ENCODE peak calls at places on chromosomes 6 and 20, in four cellular contexts. Y is HT1080, U is fibroblast of lung, S is ELF-1. F is an unnamed sample.

GRCh38 chr20:35579196-35579595 is 36.4 kb upstream of the SPAG4 start:
- DNase-seq in Y (no peak), U (no peak), S (no peak), F (no peak)

GRCh38 chr20:12414446-12415274 is 497.0 kb downstream of the BTBD3 start:
- DNase-seq in U (no peak), S (peak), Y (peak), F (no peak)

GRCh38 chr6:50925981-50926380 is 107.3 kb downstream of the TFAP2B start:
- DNase-seq in U (no peak), S (no peak), Y (no peak), F (no peak)

GRCh38 chr6:83199865-83200230 is 6.7 kb downstream of the RWDD2A start:
- DNase-seq in U (no peak), Y (peak), S (no peak), F (peak)

GRCh38 chr20:43686820-43687219 is 19.9 kb downstream of the MYBL2 start:
- DNase-seq in U (no peak), Y (no peak), S (no peak), F (no peak)

GRCh38 chr20:59078231-59078630 is 35.6 kb upstream of the PRELID3B start:
- DNase-seq in U (no peak), S (no peak), Y (no peak), F (no peak)

GRCh38 chr6:159212881-159213280 is 43.7 kb downstream of the FNDC1 start:
- DNase-seq in U (no peak), Y (no peak), S (no peak), F (no peak)

GRCh38 chr6:22025468-22026159 is 271.2 kb downstream of the PRL start:
- DNase-seq in Y (peak), U (peak), S (peak), F (peak)

GRCh38 chr6:7730852-7731251 is 5.0 kb downstream of the BMP6 start:
- DNase-seq in S (peak), U (peak), Y (peak), F (peak)

GRCh38 chr20:57277398-57278105 is 11.1 kb upstream of the BMP7 start:
- DNase-seq in S (peak), Y (no peak), U (no peak), F (no peak)

GRCh38 chr6:1946583-1946982 is 298.8 kb downstream of the GMDS start:
- DNase-seq in Y (no peak), U (no peak), S (no peak), F (no peak)

GRCh38 chr6:75711173-75711572 is 37.9 kb upstream of the MYO6 start:
- DNase-seq in Y (no peak), S (no peak), U (no peak), F (no peak)

GRCh38 chr6:26312501-26313390 is 52.3 kb upstream of the BTN3A2 start:
- DNase-seq in S (peak), U (peak), Y (peak), F (peak)

GRCh38 chr6:122640377-122640776 is 30.2 kb downstream of the PKIB start:
- DNase-seq in U (no peak), S (no peak), Y (no peak), F (no peak)

GRCh38 chr6:14804444-14805210 is 441.2 kb upstream of the JARID2 start:
- DNase-seq in S (no peak), Y (peak), U (peak), F (no peak)

F was measured in kidney glomerular epithelial cell.